ENCODE peak calls at places on chromosomes 5 and 9, in eight cellular contexts. F is GM12892; L is activated effector memory CD4-positive, alpha-beta T cell treated with anti-CD3 and anti-CD28 coated beads, Interleukin-2, amount 50 U/mL, for 16 hours; E is HuH-7.5; D is stimulated activated naive B cell treated with anti-CD40 and anti-IgM and Interleukin-4, amounts not matched to agents 10 μg/mL and 1 μg/mL and 100 μg/mL, for 72 hours; T is NCI-H2081; X is A172; K is lung. I is an unnamed sample.

GRCh38 chr5:107566537-107566875 is 104.2 kb downstream of the EFNA5 start:
- DNase-seq in K (no peak), F (no peak), E (no peak), D (no peak), L (no peak), T (no peak), X (no peak), I (no peak)

GRCh38 chr9:104027295-104027694 is 66.8 kb upstream of the SMC2 start:
- DNase-seq in K (no peak), L (no peak), T (peak; percentile 82), F (no peak), D (no peak), E (no peak), X (no peak), I (no peak)

GRCh38 chr9:121299125-121299466 is 31.1 kb downstream of the GSN start:
- DNase-seq in F (no peak), L (no peak), X (no peak), D (no peak), T (no peak), E (no peak), K (no peak), I (no peak)

GRCh38 chr5:173963107-173963506 is 25.9 kb upstream of the C5orf47 start:
- DNase-seq in T (no peak), X (peak; percentile 69), F (no peak), D (no peak), E (no peak), L (no peak), K (no peak), I (peak; percentile 35)

GRCh38 chr5:40307076-40307475 is 372.6 kb upstream of the PTGER4 start:
- DNase-seq in K (no peak), F (no peak), L (no peak), T (no peak), X (no peak), D (no peak), E (no peak), I (no peak)

GRCh38 chr9:93057703-93058356 is 671 bp upstream of the SUSD3 start:
- DNase-seq in K (no peak), E (no peak), F (no peak), D (no peak), X (no peak), T (no peak), L (no peak), I (no peak)

GRCh38 chr5:159619826-159620225 is 289.5 kb upstream of the IL12B start:
- DNase-seq in T (no peak), X (no peak), K (no peak), L (no peak), F (no peak), E (no peak), D (no peak), I (no peak)

GRCh38 chr9:85215416-85215815 is 526.3 kb downstream of the AGTPBP1 start:
- DNase-seq in T (no peak), E (no peak), L (no peak), F (no peak), X (no peak), K (no peak), D (no peak), I (no peak)

GRCh38 chr5:113390224-113390623 is 44.6 kb downstream of the TSSK1B start:
- DNase-seq in T (no peak), D (no peak), X (no peak), L (no peak), K (no peak), E (no peak), F (no peak), I (no peak)

GRCh38 chr5:81017320-81017719 is 57.2 kb downstream of the RASGRF2 start:
- DNase-seq in D (no peak), E (no peak), F (no peak), L (no peak), T (no peak), X (no peak), K (no peak), I (no peak)

GRCh38 chr5:41770799-41771198 is 99.4 kb downstream of the OXCT1 start:
- DNase-seq in K (no peak), L (no peak), X (no peak), E (no peak), T (no peak), F (no peak), D (no peak), I (no peak)